ENCODE peak calls at places on chromosomes 13 and 19, in ten cellular contexts. G, Z, C, N, D, B, M, K, J and V are unnamed samples. For H3K36me3, the result is how much of the 10 kb centered on the place peaks cover.

GRCh38 chr19:31110331-31110730 is 238.9 kb downstream of the TSHZ3 start:
- DNase-seq in G (peak), Z (no peak), C (no peak), N (no peak), D (no peak), B (no peak), M (no peak), K (peak), J (peak), V (no peak)

GRCh38 chr19:3109491-3109890 is 15.3 kb downstream of the GNA11 start:
- DNase-seq in G (no peak), Z (no peak), C (no peak), N (no peak), D (no peak), B (no peak), M (no peak), K (no peak), J (no peak), V (no peak)

GRCh38 chr19:16327911-16328823 is 3.5 kb downstream of the KLF2 start:
- DNase-seq in G (no peak), Z (peak), C (peak), N (peak), D (no peak), B (peak), M (peak), K (no peak), J (no peak), V (no peak)

GRCh38 chr13:79681069-79681468 is 200.1 kb downstream of the NDFIP2 start:
- DNase-seq in G (no peak), Z (no peak), C (no peak), N (no peak), D (peak), B (no peak), M (no peak), K (no peak), J (peak), V (no peak)

GRCh38 chr13:78147905-78148304 is 229.3 kb upstream of the EDNRB start:
- DNase-seq in G (no peak), Z (no peak), C (no peak), N (no peak), D (peak), B (no peak), M (no peak), K (no peak), J (no peak), V (peak)

GRCh38 chr13:32426981-32427851 is 714 bp downstream of the N4BP2L1 start:
- DNase-seq in G (peak), Z (peak), C (peak), N (peak), D (no peak), B (peak), M (no peak), K (peak), J (peak), V (no peak)

GRCh38 chr13:59086147-59086546 is 1077.6 kb downstream of the DIAPH3 start:
- DNase-seq in G (no peak), Z (no peak), C (no peak), N (no peak), D (peak), B (no peak), M (no peak), K (no peak), J (no peak), V (peak)

GRCh38 chr19:5046339-5047039 is 77.6 kb downstream of the KDM4B start:
- DNase-seq in G (no peak), Z (peak), C (no peak), N (peak), D (peak), B (peak), M (no peak), K (no peak), J (no peak), V (peak)

GRCh38 chr19:11446652-11447301 is 11.3 kb downstream of the PRKCSH start:
- DNase-seq in G (peak), Z (peak), C (peak), N (peak), D (peak), B (peak), M (no peak), K (peak), J (peak), V (no peak)

GRCh38 chr13:98595134-98595533 is 18.2 kb upstream of the STK24 start:
- DNase-seq in G (peak), Z (no peak), C (no peak), N (no peak), D (no peak), B (no peak), M (no peak), K (no peak), J (no peak), V (no peak)

GRCh38 chr13:98592353-98592740 is 15.4 kb upstream of the STK24 start:
- DNase-seq in G (no peak), Z (no peak), C (no peak), N (no peak), D (no peak), B (no peak), M (no peak), K (no peak), J (no peak), V (no peak)

GRCh38 chr13:98599502-98600328 is 22.8 kb upstream of the STK24 start:
- DNase-seq in G (peak), Z (no peak), C (no peak), N (no peak), D (no peak), B (no peak), M (no peak), K (peak), J (peak), V (no peak)

DNA sequence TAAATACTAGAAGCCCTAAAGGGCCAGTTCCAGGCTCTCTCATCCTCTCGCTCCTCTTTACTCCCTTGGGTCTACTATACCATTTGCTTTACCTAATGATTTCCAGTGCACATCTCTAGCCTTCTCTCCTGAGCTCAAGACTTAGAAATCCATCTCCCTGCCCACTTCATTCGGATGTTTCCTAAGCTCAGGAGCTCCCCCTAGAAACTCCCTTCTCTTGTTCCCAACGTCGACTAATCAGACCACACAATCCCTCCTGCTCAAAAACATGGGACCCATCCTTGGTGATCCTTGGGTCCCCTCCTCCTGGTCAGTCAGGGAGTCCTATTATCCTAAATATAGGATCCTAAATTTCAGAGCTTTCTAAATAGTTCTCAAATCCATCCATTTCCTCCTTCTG is 21.1 kb upstream of the STK24 start:
- DNase-seq in G (peak), Z (no peak), C (no peak), N (no peak), D (no peak), B (no peak), M (no peak), K (no peak), J (peak), V (no peak)
- TF ChIP-seq CTCF in G (peak), Z (no peak), C (no peak), N (no peak), D (no peak), B (no peak), M (no peak), K (peak), J (peak), V (peak)

DNA sequence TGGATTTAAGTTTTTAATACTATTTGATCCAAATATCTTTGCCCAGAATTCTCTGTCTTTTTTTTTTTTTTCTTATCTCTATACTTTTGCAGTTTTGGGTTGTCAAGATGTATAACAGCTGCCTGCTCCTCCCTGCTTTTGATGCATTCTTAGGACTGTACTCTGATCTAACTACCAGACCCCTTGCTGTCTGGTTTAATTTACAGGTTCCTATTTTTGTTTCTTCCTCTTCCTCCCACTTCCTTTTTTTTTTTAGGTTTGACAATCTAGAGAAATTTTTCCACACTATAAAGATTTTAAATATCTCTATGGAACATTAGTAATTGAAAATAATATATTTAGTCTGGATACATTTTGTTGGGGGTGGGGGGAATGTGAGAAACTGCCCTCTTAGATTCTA is 12.5 kb downstream of the POMP start:
- DNase-seq in G (no peak), Z (no peak), C (no peak), N (no peak), D (no peak), B (no peak), M (no peak), K (no peak), J (no peak), V (no peak)
- H3K36me3 ChIP-seq in G (half or more), Z (half or more), C (half or more), N (half or more), D (half or more), B (under half), M (half or more), K (half or more), J (half or more), V (half or more)

GRCh38 chr13:98466634-98467236 is 110.2 kb downstream of the STK24 start:
- DNase-seq in G (peak), Z (no peak), C (peak), N (peak), D (peak), B (no peak), M (no peak), K (peak), J (peak), V (peak)

GRCh38 chr13:98467263-98467985 is 109.5 kb downstream of the STK24 start:
- DNase-seq in G (no peak), Z (no peak), C (no peak), N (no peak), D (no peak), B (no peak), M (no peak), K (no peak), J (no peak), V (no peak)

GRCh38 chr13:98470920-98471319 is 106.0 kb downstream of the STK24 start:
- DNase-seq in G (no peak), Z (no peak), C (no peak), N (no peak), D (no peak), B (no peak), M (no peak), K (no peak), J (no peak), V (no peak)

GRCh38 chr13:98468929-98469328 is 108.0 kb downstream of the STK24 start:
- DNase-seq in G (no peak), Z (no peak), C (no peak), N (no peak), D (no peak), B (no peak), M (no peak), K (no peak), J (no peak), V (no peak)

GRCh38 chr13:98468352-98468751 is 108.6 kb downstream of the STK24 start:
- DNase-seq in G (no peak), Z (no peak), C (no peak), N (no peak), D (no peak), B (no peak), M (no peak), K (peak), J (no peak), V (no peak)
- TF ChIP-seq CTCF in G (no peak), Z (no peak), C (no peak), N (peak), D (no peak), B (no peak), M (no peak), K (no peak), J (no peak), V (no peak)

GRCh38 chr19:38727868-38728660 is 16.2 kb downstream of the CAPN12 start:
- DNase-seq in G (no peak), Z (no peak), C (no peak), N (no peak), D (no peak), B (no peak), M (no peak), K (no peak), J (no peak), V (peak)

GRCh38 chr19:38726761-38727301 is 17.4 kb downstream of the CAPN12 start:
- DNase-seq in G (no peak), Z (no peak), C (peak), N (no peak), D (no peak), B (no peak), M (no peak), K (no peak), J (no peak), V (no peak)

GRCh38 chr19:38727306-38727867 is 16.9 kb downstream of the CAPN12 start:
- DNase-seq in G (no peak), Z (no peak), C (no peak), N (no peak), D (no peak), B (no peak), M (no peak), K (no peak), J (no peak), V (no peak)

GRCh38 chr19:38725469-38726283 is 18.6 kb downstream of the CAPN12 start:
- DNase-seq in G (no peak), Z (no peak), C (no peak), N (no peak), D (no peak), B (no peak), M (no peak), K (no peak), J (no peak), V (no peak)

DNA sequence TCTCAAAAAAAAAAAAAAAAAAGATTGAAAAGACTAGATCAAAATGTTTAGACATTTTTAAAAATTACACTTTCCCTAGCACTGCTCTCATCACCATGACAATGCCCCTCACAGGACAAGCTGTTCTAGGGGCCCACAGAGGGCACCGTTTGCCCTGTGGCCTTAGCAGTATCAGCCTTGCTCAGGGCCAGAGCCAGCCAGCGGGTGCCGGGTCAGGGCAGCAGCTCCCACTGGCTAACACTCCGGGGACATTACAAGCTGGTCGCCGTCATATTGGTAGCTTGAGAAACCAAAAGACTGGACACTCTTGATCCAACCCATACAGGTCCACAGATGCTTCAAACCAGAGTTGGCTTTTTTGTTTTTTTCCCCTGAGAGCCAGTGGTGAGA is 18.0 kb downstream of the CAPN12 start:
- DNase-seq in G (no peak), Z (no peak), C (no peak), N (no peak), D (no peak), B (no peak), M (no peak), K (no peak), J (no peak), V (no peak)
- H3K36me3 ChIP-seq in G (half or more), Z (half or more), C (under half), N (half or more), D (half or more), B (half or more), M (half or more), K (under half), J (under half), V (half or more)

GRCh38 chr19:53910170-53910518 is 1.1 kb downstream of the CACNG7 start:
- DNase-seq in G (peak), Z (no peak), C (no peak), N (no peak), D (no peak), B (no peak), M (no peak), K (peak), J (peak), V (no peak)

GRCh38 chr19:53912653-53913052 is 3.6 kb downstream of the CACNG7 start:
- DNase-seq in G (peak), Z (no peak), C (no peak), N (no peak), D (no peak), B (no peak), M (no peak), K (no peak), J (peak), V (no peak)

GRCh38 chr19:53917356-53917755 is 8.3 kb downstream of the CACNG7 start:
- DNase-seq in G (no peak), Z (no peak), C (no peak), N (no peak), D (no peak), B (no peak), M (no peak), K (no peak), J (no peak), V (no peak)

GRCh38 chr19:53916004-53916403 is 6.9 kb downstream of the CACNG7 start:
- DNase-seq in G (no peak), Z (no peak), C (no peak), N (no peak), D (no peak), B (no peak), M (no peak), K (no peak), J (no peak), V (no peak)

DNA sequence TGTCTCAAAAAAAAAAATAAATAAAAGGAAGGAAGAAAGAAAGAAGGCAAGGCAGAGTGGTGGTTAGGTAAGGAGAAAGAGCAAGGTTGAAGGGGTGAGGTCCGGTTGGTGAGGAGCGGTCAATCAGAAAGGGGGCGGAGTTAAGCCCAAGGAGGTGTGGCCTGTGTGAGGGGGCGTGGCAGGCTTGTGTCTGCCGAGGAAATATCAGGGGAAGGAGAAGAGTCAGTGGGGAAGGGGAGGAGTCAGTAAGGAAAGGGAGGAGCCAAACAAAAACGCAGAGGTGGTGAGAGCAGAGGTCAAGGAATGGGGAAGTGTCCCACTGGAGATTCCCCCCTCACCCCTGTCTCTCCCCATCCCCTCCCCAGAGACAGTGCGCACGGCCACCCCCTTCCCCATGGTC is 5.9 kb downstream of the CACNG7 start:
- DNase-seq in G (peak), Z (no peak), C (no peak), N (no peak), D (no peak), B (no peak), M (no peak), K (no peak), J (peak), V (no peak)
- TF ChIP-seq CTCF in G (no peak), Z (no peak), C (no peak), N (no peak), D (no peak), B (no peak), M (no peak), K (no peak), J (no peak), V (no peak)

DNA sequence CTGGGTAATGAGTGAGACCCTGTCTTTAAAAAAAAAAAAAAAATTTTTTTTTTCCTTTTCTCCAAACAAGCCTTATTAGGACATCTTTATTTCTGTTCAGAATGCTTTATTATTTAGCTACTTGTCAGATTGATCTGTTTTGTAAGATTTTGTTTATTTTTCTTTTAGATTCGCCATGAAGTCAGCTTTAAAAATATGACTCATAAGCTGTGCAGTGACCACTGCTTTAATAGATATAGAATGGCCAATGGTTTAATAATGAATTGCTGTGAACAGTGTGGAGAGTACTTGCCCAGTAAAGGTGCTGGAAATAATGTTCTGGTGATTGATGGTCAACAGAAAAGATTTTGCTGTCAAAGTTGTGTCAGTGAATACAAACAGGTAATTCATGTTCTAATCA is 47.7 kb downstream of the ZMYM2 start:
- DNase-seq in G (no peak), Z (no peak), C (no peak), N (no peak), D (peak), B (no peak), M (no peak), K (no peak), J (no peak), V (peak)
- H3K36me3 ChIP-seq in G (half or more), Z (half or more), C (under half), N (half or more), D (half or more), B (under half), M (half or more), K (under half), J (half or more), V (under half)

GRCh38 chr19:1941146-1942077 is at the start of gene CSNK1G2:
- DNase-seq in G (no peak), Z (no peak), C (no peak), N (peak), D (no peak), B (no peak), M (no peak), K (no peak), J (no peak), V (no peak)
- TF ChIP-seq CTCF in G (no peak), Z (no peak), C (no peak), N (peak), D (no peak), B (no peak), M (no peak), K (no peak), J (no peak), V (no peak)

GRCh38 chr13:99304541-99304940 is 2.7 kb downstream of the GPR183 start:
- DNase-seq in G (no peak), Z (no peak), C (no peak), N (no peak), D (no peak), B (no peak), M (no peak), K (no peak), J (no peak), V (no peak)

GRCh38 chr13:99301056-99301838 is 6.0 kb downstream of the GPR183 start:
- DNase-seq in G (no peak), Z (no peak), C (no peak), N (no peak), D (no peak), B (no peak), M (no peak), K (no peak), J (no peak), V (no peak)

GRCh38 chr13:99301913-99302636 is 5.1 kb downstream of the GPR183 start:
- DNase-seq in G (no peak), Z (no peak), C (no peak), N (no peak), D (no peak), B (no peak), M (no peak), K (no peak), J (no peak), V (no peak)

GRCh38 chr13:99303863-99304521 is 3.2 kb downstream of the GPR183 start:
- DNase-seq in G (no peak), Z (no peak), C (peak), N (no peak), D (no peak), B (no peak), M (no peak), K (no peak), J (no peak), V (no peak)

GRCh38 chr13:99302637-99303505 is 4.3 kb downstream of the GPR183 start:
- DNase-seq in G (no peak), Z (no peak), C (no peak), N (no peak), D (no peak), B (no peak), M (no peak), K (no peak), J (no peak), V (no peak)
- H3K36me3 ChIP-seq in G (under half), Z (under half), C (under half), N (under half), D (under half), B (under half), M (under half), K (under half), J (under half), V (under half)

DNA sequence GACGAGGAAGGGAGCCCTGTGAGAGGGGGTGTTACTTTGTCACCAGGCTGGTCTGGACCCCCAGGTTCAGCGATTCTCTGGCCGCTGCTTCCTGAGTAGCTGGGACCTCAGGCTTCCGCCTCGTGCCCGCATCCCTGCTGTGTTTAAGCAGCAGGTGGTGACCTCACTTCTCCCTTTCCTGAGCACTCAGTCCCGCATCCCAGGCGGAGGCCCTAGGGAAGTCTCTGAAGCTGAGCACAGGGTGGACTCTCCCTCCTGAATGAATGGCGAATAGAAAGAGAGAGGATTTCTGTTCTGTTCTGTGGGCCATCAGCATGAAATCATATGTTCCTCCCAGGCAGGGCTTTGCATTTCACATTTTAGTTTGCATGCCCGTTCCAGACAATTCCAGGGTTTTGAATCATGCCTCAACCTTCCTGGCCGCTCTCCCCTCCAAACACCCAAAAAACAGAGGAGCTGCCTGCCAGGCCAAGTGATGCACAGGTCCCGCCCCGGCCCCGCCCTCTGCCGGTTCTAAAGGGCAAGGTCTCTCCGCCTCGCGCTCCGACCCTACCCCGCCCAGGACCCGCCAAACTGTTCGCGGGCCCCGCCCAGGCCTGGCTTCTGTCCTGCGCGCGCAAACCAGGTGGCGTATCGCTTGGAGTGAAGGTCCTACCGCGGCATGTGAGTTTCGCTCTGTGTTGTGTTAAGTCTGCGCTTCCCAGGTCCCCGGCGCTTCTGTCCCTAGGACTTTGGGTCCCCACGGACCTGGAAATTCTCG is 35.1 kb upstream of the ZNF808 start:
- DNase-seq in G (peak), Z (no peak), C (no peak), N (no peak), D (no peak), B (no peak), M (no peak), K (peak), J (peak), V (no peak)
- TF ChIP-seq CTCF in G (peak), Z (no peak), C (no peak), N (no peak), D (no peak), B (no peak), M (no peak), K (no peak), J (no peak), V (no peak)